ENCODE peak calls at places on chromosomes 1 and 21, in nine cellular contexts. S is mammary epithelial cell, B is IMR-90, U is psoas muscle, L is heart left ventricle, W is AG04450, R is left lung, M is stomach, P is WERI-Rb-1. Y is an unnamed sample.

GRCh38 chr1:41371630-41372599 is 10.7 kb downstream of the FOXO6 start:
- DNase-seq in R (peak; percentile 62), U (peak; percentile 78), W (no peak), P (peak; percentile 96), S (no peak), L (peak; percentile 66), M (no peak), B (no peak), Y (no peak)

GRCh38 chr1:210771131-210771530 is 362.8 kb downstream of the KCNH1 start:
- DNase-seq in M (no peak), W (no peak), B (no peak), R (no peak), U (no peak), S (no peak), P (no peak), L (no peak), Y (no peak)

GRCh38 chr1:77683142-77683835 is 831 bp upstream of the ZZZ3 start:
- DNase-seq in U (peak; percentile 97), B (peak; percentile 89), L (peak; percentile 95), W (peak; percentile 72), R (peak; percentile 98), S (peak; percentile 93), M (peak; percentile 93), P (peak; percentile 96), Y (peak; percentile 95)

GRCh38 chr1:47554901-47555300 is 117.1 kb downstream of the FOXD2 start:
- DNase-seq in S (peak; percentile 55), M (no peak), R (no peak), U (no peak), B (peak; percentile 17), P (no peak), W (no peak), L (no peak), Y (no peak)

GRCh38 chr1:25135903-25136302 is 96.4 kb downstream of the SYF2 start:
- DNase-seq in S (no peak), B (no peak), P (no peak), U (no peak), R (no peak), W (no peak), L (no peak), M (no peak), Y (no peak)

GRCh38 chr21:44428281-44428942 is 26.9 kb upstream of the LRRC3 start:
- DNase-seq in U (peak; percentile 31), S (peak; percentile 77), M (peak; percentile 77), R (peak; percentile 65), L (no peak), P (peak; percentile 27), W (no peak), B (no peak), Y (peak; percentile 29)

GRCh38 chr1:2089051-2089450 is 38.8 kb downstream of the PRKCZ start:
- DNase-seq in M (no peak), L (no peak), P (no peak), B (no peak), W (no peak), S (no peak), R (peak; percentile 20), U (no peak), Y (no peak)

GRCh38 chr1:77281491-77282186 is at the start of gene AK5:
- DNase-seq in S (peak; percentile 43), P (peak; percentile 43), W (no peak), B (peak; percentile 48), R (peak; percentile 85), L (peak; percentile 31), M (peak; percentile 36), U (peak; percentile 51), Y (no peak)

GRCh38 chr1:99673285-99673684 is 27.4 kb downstream of the PALMD start:
- DNase-seq in M (no peak), W (no peak), P (no peak), B (no peak), S (no peak), L (no peak), R (no peak), U (no peak), Y (no peak)

GRCh38 chr1:223834660-223835263 is 11.0 kb downstream of the TP53BP2 start:
- DNase-seq in U (no peak), R (no peak), W (peak; percentile 73), L (no peak), B (peak; percentile 95), S (peak; percentile 18), M (no peak), P (no peak), Y (no peak)

GRCh38 chr1:147541672-147542548 is 609 bp downstream of the BCL9 start:
- DNase-seq in P (peak; percentile 79), B (peak; percentile 39), U (peak; percentile 65), S (no peak), W (no peak), R (peak; percentile 73), M (peak; percentile 43), L (peak; percentile 62), Y (no peak)

GRCh38 chr1:149925751-149926150 is 1.9 kb downstream of the SF3B4 start:
- DNase-seq in P (no peak), U (no peak), L (no peak), B (no peak), W (no peak), S (no peak), R (no peak), M (no peak), Y (no peak)

GRCh38 chr1:113325039-113325438 is 65.3 kb upstream of the MAGI3 start:
- DNase-seq in B (no peak), P (no peak), M (peak; percentile 34), R (no peak), L (no peak), U (no peak), W (no peak), S (peak; percentile 73), Y (no peak)

DNA sequence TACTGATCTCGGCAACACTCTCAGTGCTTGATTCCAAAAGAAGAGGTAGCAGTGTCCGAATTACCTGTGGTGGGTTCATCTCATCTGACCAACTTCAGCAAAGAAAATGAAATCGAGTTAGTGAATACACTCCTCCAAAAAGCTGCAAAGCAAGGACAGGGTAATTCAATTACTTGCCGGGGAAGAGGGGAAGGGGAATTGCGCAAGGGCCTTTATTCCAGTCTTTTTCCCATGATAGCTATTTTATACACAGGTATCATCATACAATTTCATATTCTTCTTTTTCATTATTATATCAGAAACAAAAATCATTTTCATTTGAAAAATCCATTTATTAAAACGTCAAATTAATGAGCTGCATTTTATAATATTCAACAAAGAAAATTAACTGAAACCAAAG is 42.9 kb downstream of the UBR4 start:
- DNase-seq in W (no peak), R (no peak), S (no peak), L (no peak), M (no peak), P (no peak), U (no peak), B (no peak), Y (no peak)
- TF ChIP-seq CTCF in W (no peak), R (no peak), S (no peak), L (no peak), M (no peak), P (no peak), U (no peak), B (no peak), Y (no peak)

DNA sequence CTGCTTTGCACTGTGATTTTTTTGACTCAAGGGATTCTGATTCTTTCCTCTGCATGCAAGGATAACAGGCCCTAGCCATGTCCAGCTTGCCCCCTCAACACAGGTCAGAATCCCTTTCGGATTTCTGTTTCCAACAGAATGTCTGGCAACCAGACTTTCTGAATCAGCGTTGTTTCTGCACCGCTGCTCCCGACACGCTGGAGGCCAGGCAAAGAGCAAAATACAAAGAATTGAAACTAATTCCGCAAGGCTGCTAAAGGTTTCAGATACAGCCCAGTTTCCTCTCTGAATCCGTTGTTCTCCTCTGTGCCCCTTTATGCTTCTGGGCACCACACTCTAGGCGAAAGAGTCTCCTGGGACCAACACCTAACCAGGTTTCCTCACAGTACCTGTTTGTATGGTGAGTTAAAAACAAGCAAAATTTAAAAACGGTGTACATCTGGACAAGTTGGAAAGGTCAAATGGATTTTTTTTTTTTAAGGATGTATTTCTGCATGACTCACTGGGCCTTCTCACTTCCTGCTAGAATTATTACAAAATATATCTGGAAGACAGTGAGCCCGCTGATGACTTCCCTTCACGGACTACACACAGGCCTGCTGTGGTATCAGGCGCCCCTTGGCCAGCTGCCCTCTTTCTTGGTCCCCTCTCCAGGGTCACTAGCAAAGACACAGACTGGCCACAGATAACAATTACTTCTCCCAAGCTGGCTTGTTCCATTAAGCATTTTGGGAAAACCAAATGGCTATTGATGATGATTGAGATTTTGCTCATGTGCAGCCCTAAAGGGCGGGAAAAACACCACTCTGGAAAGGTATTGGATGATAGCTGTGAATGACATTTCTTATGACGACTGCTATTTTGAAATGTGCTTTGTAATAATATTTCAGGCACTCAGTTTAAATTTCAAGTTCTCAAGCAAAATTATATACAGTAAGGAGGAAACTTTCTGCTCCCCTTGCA is 118.3 kb downstream of the TGFB2 start:
- DNase-seq in P (no peak), S (peak; percentile 47), L (peak; percentile 73), W (no peak), B (peak; percentile 79), R (peak; percentile 58), M (no peak), U (peak; percentile 82), Y (no peak)
- H3K27ac ChIP-seq in P (no peak overlapping the region), S (peak overlapping the region; percentile 19), L (peak overlapping the region; percentile 82), W (peak overlapping the region; percentile 69), B (peak overlapping the region; percentile 48), R (peak overlapping the region; percentile 74), M (peak overlapping the region; percentile 68), U (peak overlapping the region; percentile 90), Y (peak overlapping the region; percentile 72)

DNA sequence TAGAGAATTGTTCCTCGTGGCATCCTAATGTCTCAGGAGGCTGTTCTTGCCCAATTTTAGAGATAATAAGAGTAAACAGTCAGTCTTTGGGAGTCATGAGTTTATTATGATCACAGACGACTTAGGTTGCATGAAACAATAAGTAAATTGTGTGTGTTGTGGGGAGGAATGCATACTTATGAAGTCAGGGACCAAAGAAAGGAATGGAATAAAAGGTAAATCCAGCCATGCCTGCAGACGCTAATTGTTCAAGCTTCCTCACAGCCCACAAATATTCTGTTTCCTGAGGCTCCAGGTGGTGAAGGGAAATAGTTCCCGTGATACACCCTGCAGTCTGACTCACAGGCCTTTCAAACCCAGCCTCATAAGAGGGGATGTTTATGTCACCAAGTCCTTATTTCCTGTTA is 919 bp downstream of the EPHX4 start:
- DNase-seq in P (no peak), U (no peak), L (no peak), M (no peak), S (peak; percentile 82), W (no peak), B (peak; percentile 72), R (no peak), Y (no peak)
- H3K4me3 ChIP-seq in P (peak overlapping the region; percentile 65), U (no peak overlapping the region), L (peak overlapping the region; percentile 53), M (no peak overlapping the region), S (no peak overlapping the region), W (peak overlapping the region; percentile 65), B (peak overlapping the region; percentile 76), R (no peak overlapping the region), Y (peak overlapping the region; percentile 45)

DNA sequence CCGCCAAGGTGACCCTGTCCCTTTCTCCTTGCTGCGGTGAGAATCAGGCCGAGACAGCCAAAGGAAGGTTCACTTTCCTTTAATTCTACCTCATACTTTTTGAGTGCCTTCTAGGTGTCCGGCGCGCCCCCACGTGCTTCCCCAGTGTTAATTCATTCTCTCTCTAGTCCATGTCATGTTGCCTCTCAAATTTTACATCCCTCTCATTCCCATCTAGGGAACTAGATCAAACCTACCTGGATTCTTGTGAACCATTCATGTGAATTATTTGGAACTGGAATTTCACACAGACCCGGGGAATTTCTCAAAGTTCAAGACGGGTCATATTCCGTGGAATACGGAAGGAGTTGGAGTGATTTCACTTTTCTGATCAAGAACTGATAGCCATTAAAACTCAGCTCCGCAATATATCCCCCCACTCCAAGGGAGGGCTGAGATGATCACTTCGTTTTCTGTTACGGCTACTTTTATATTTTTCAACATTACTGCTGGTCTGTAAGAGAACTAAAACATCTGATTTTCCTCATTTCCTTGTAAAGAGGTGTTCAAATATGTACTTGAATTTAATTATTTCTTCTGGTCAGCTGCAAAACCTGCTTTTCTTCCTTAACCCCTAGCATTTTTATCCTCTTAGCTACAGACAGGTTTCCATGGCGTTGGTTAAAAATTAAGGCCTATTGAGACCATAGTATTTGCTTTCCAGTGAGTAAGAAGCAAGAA is 1.0 kb upstream of the ENO1 start:
- DNase-seq in U (no peak), B (no peak), P (no peak), L (no peak), M (no peak), W (no peak), R (no peak), S (no peak), Y (no peak)
- TF ChIP-seq CTCF in U (peak; percentile 9), B (no peak), P (peak; percentile 19), L (no peak), M (no peak), W (peak; percentile 13), R (no peak), S (peak; percentile 42), Y (no peak)

Y was measured in RWPE2.